ENCODE peak calls at places on chromosome 3, in five cellular contexts. One of them, this sample, is unnamed.

GRCh38 chr3:78879516-78879860 is 888.3 kb downstream of the ROBO1 start:
- DNase-seq in SK-N-SH: no peak
- DNase-seq in A549: no peak
- DNase-seq in K562: no peak
- DNase-seq in H1: no peak
- DNase-seq in this sample: no peak

GRCh38 chr3:4582634-4583033 is 89.5 kb downstream of the ITPR1 start:
- DNase-seq in SK-N-SH: no peak
- DNase-seq in K562: no peak
- DNase-seq in A549: no peak
- DNase-seq in H1: no peak
- DNase-seq in this sample: no peak

GRCh38 chr3:117920240-117920923 is 1114.3 kb downstream of the IGSF11 start:
- DNase-seq in K562: no peak
- DNase-seq in SK-N-SH: no peak
- DNase-seq in H1: no peak
- DNase-seq in A549: no peak
- DNase-seq in this sample: no peak

GRCh38 chr3:192553707-192554106 is 173.6 kb downstream of the FGF12 start:
- DNase-seq in A549: no peak
- DNase-seq in K562: no peak
- DNase-seq in SK-N-SH: no peak
- DNase-seq in H1: no peak
- DNase-seq in this sample: no peak

GRCh38 chr3:127637971-127638370 is 9.0 kb downstream of the PODXL2 start:
- DNase-seq in K562: no peak
- DNase-seq in A549: no peak
- DNase-seq in SK-N-SH: no peak
- DNase-seq in H1: no peak
- DNase-seq in this sample: no peak

GRCh38 chr3:75737831-75738493 is 47.4 kb downstream of the ZNF717 start:
- DNase-seq in K562: no peak
- DNase-seq in A549: no peak
- DNase-seq in SK-N-SH: no peak
- DNase-seq in H1: no peak
- DNase-seq in this sample: no peak

GRCh38 chr3:12227833-12228232 is 61.0 kb upstream of the PPARG start:
- DNase-seq in H1: no peak
- DNase-seq in K562: no peak
- DNase-seq in A549: no peak
- DNase-seq in SK-N-SH: no peak
- DNase-seq in this sample: no peak

GRCh38 chr3:189142527-189142926 is 29.2 kb upstream of the TPRG1 start:
- DNase-seq in H1: no peak
- DNase-seq in SK-N-SH: no peak
- DNase-seq in A549: no peak
- DNase-seq in K562: no peak
- DNase-seq in this sample: no peak

GRCh38 chr3:4693620-4694019 is 200.5 kb downstream of the ITPR1 start:
- DNase-seq in A549: no peak
- DNase-seq in K562: no peak
- DNase-seq in SK-N-SH: no peak
- DNase-seq in H1: no peak
- DNase-seq in this sample: no peak

GRCh38 chr3:48684480-48685143 is 1.1 kb downstream of the NCKIPSD start:
- DNase-seq in K562: peak
- DNase-seq in A549: no peak
- DNase-seq in SK-N-SH: no peak
- DNase-seq in H1: no peak
- DNase-seq in this sample: no peak

GRCh38 chr3:30766522-30766921 is 127.9 kb downstream of the GADL1 start:
- DNase-seq in A549: no peak
- DNase-seq in K562: no peak
- DNase-seq in H1: no peak
- DNase-seq in SK-N-SH: no peak
- DNase-seq in this sample: no peak

GRCh38 chr3:30774062-30774461 is 120.4 kb downstream of the GADL1 start:
- DNase-seq in K562: no peak
- DNase-seq in H1: no peak
- DNase-seq in A549: no peak
- DNase-seq in SK-N-SH: no peak
- DNase-seq in this sample: no peak

GRCh38 chr3:30770387-30770786 is 124.1 kb downstream of the GADL1 start:
- DNase-seq in H1: no peak
- DNase-seq in K562: no peak
- DNase-seq in A549: peak
- DNase-seq in SK-N-SH: no peak
- DNase-seq in this sample: peak

DNA sequence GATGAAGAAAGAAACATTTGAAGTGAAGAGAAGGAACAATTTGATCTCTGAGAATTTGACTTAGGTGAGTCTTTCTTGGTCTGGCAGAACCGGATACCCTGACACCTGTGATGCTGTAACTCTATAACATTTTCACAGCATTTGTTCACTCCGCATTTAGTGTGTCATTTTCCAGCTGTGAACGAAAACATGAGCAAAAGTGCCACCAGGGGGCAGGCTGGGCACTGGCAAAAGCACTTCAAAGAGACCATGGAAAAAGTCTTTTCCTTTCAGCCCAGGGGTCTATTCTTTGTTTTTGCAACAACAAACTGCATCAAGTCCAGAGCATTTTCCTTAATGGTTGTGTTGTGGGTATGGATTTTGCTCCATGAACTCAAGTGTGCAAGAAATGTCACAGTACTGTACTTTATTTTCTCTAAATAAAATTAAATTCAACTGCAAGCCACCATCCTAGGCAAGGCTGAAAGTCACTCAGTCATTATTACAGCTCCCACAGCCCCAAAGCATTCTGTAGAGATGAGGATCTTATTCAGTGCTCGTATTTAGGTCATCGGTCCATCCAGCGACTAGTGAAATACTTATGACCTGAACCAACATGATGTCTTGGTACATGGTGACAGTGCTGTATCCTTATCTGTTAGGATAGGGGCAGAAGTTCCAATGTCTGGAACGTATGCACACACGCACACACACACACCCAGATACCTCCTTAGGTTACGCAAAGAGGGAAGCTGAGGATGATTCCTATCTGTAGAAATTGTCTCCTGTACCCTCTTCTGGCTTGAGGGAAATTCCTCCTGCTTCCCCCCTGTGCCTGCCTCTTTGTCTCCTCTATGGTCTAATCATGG is 125.5 kb downstream of the GADL1 start:
- DNase-seq in K562: peak
- DNase-seq in A549: peak
- DNase-seq in SK-N-SH: peak
- DNase-seq in H1: no peak
- DNase-seq in this sample: peak
- TF ChIP-seq MAX in K562: no peak
- TF ChIP-seq MAX in A549: no peak
- TF ChIP-seq MAX in SK-N-SH: no peak
- TF ChIP-seq MAX in H1: no peak
- TF ChIP-seq MAX in this sample: no peak

DNA sequence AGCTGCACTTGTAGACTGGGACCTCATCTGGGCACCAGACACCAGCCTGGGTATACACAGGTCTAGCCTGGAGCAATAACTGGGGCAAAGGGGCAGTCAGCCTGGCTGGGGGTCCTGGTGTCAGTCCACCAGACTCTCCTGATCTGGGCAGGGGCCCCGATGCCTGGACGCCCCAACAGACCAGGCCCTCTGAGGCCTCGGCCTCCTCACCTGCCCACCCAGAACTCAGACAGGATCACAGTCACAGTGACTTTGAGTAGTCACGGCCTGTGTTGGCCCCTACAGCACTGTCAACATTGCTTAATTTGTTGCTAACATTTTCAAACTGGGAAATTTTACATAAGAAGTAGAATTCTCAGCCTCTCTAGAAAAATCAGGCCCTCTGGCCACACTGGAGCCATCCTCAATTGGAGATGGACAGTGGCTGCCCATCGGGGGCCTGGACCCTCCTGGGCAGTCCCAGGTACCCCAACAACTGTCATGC is 5.8 kb downstream of the TWF2 start:
- DNase-seq in K562: no peak
- DNase-seq in A549: no peak
- DNase-seq in H1: no peak
- DNase-seq in SK-N-SH: no peak
- DNase-seq in this sample: no peak
- TF ChIP-seq MAX in K562: no peak
- TF ChIP-seq MAX in A549: no peak
- TF ChIP-seq MAX in H1: no peak
- TF ChIP-seq MAX in SK-N-SH: no peak
- TF ChIP-seq MAX in this sample: no peak

DNA sequence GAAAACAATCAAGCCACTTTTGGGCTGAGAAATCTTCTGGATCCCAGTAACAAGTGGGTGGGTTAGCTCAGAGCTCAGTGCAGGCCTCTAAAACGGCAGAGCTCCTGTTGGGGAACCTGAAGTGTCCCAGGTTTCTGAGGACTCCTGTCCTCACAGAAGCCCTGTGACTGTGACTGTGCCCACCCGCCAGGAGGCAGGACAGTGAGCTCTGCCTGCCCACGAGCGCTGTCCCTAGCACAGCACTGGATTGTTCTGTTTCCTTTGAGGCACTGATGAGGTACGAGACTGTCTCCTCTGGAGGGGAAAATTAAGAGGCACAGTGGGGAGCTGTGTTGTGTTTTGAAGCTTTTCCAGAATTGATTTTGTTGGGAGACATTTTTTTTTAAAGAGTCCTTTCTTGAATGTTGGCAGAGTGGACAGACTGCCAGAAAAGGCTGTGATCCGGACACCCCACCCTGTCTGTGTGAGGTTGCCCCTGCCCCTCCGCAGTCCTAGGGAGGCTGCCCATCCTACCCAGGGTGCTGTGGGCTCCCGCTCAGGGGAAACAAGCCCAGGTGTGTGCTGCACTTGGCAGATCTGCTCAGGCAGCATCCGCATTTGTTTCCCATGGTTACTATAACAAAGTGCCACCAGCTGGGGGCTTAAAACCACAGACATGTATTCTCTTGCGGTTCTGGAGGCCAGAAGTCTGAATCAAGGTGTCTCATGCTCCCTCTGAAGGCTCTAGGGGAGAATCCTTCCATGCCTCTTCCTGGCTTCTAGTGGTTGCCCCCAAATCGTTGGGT is 66.6 kb upstream of the LARS2 start:
- DNase-seq in A549: no peak
- DNase-seq in H1: no peak
- DNase-seq in K562: no peak
- DNase-seq in SK-N-SH: no peak
- DNase-seq in this sample: no peak
- TF ChIP-seq MAX in A549: no peak
- TF ChIP-seq MAX in H1: no peak
- TF ChIP-seq MAX in K562: no peak
- TF ChIP-seq MAX in SK-N-SH: no peak
- TF ChIP-seq MAX in this sample: no peak

GRCh38 chr3:54324069-54324468 is 201.7 kb downstream of the CACNA2D3 start:
- DNase-seq in H1: no peak
- DNase-seq in K562: no peak
- DNase-seq in A549: no peak
- DNase-seq in SK-N-SH: no peak
- DNase-seq in this sample: no peak

GRCh38 chr3:54326951-54327350 is 204.6 kb downstream of the CACNA2D3 start:
- DNase-seq in A549: no peak
- DNase-seq in H1: no peak
- DNase-seq in K562: no peak
- DNase-seq in SK-N-SH: no peak
- DNase-seq in this sample: no peak

GRCh38 chr3:54321515-54321914 is 199.2 kb downstream of the CACNA2D3 start:
- DNase-seq in H1: no peak
- DNase-seq in K562: no peak
- DNase-seq in A549: no peak
- DNase-seq in SK-N-SH: no peak
- DNase-seq in this sample: no peak

GRCh38 chr3:54320376-54320775 is 198.0 kb downstream of the CACNA2D3 start:
- DNase-seq in SK-N-SH: no peak
- DNase-seq in K562: no peak
- DNase-seq in A549: no peak
- DNase-seq in H1: no peak
- DNase-seq in this sample: no peak

DNA sequence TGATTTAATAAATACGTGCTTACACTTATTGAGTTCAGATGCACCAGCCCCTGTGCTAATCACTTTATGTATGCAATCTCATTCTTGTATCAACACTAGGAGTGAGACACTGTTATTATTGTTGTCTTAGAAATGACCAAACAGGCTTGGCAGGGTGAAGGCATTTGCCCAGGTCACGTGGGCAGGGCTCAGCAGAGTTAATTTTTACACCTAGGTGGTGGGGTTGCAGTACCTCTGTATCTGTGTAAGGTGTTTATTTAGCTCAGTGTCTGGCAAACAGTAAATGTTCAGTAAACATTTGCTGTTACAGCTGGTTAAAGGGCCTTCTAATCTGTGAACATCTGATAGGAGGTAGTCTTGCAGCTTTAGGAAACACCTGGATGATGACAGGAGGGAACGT is 200.0 kb downstream of the CACNA2D3 start:
- DNase-seq in A549: no peak
- DNase-seq in K562: no peak
- DNase-seq in H1: no peak
- DNase-seq in SK-N-SH: no peak
- DNase-seq in this sample: no peak
- TF ChIP-seq MAX in A549: no peak
- TF ChIP-seq MAX in K562: no peak
- TF ChIP-seq MAX in H1: no peak
- TF ChIP-seq MAX in SK-N-SH: no peak
- TF ChIP-seq MAX in this sample: no peak